ENCODE peak calls at places on chromosomes 3 and 15, in nine cellular contexts. X is GM23248, R is fibroblast of lung, G is DND-41, I is hepatocyte, H is PC-3, D is astrocyte, O is neural progenitor cell, J is K562. V is an unnamed sample.

GRCh38 chr3:15261274-15261673 is 55.2 kb downstream of the CAPN7 start:
- DNase-seq in X (no peak), R (no peak), G (no peak), I (no peak), H (peak; percentile 41), D (no peak), O (no peak), J (no peak), V (no peak)

GRCh38 chr3:88005066-88005465 is 53.7 kb downstream of the CGGBP1 start:
- DNase-seq in X (peak; percentile 65), R (peak; percentile 29), G (no peak), I (no peak), H (peak; percentile 66), D (peak; percentile 33), O (peak; percentile 28), J (peak; percentile 15), V (no peak)

GRCh38 chr3:148938931-148939330 is 52.4 kb upstream of the GYG1 start:
- DNase-seq in X (no peak), R (no peak), G (no peak), I (no peak), H (no peak), D (no peak), O (no peak), J (no peak), V (no peak)

GRCh38 chr3:23723930-23724329 is 81.8 kb upstream of the UBE2E1 start:
- DNase-seq in X (no peak), R (no peak), G (no peak), I (no peak), H (no peak), D (no peak), O (no peak), J (no peak), V (no peak)

GRCh38 chr3:126300761-126301481 is 56.3 kb downstream of the KLF15 start:
- DNase-seq in X (no peak), R (peak; percentile 9), G (no peak), I (no peak), H (no peak), D (peak; percentile 8), O (no peak), J (no peak), V (no peak)

GRCh38 chr3:58874795-58875194 is 175.0 kb downstream of the CFAP20DC start:
- DNase-seq in X (peak; percentile 70), R (peak; percentile 62), G (no peak), I (no peak), H (peak; percentile 88), D (peak; percentile 53), O (no peak), J (no peak), V (no peak)

GRCh38 chr3:188316021-188316722 is 162.2 kb downstream of the LPP start:
- DNase-seq in X (peak; percentile 59), R (no peak), G (no peak), I (no peak), H (no peak), D (no peak), O (no peak), J (no peak), V (no peak)

GRCh38 chr3:52671676-52672075 is 14.0 kb downstream of the PBRM1 start:
- DNase-seq in X (peak; percentile 39), R (peak; percentile 20), G (no peak), I (no peak), H (no peak), D (no peak), O (no peak), J (no peak), V (no peak)

GRCh38 chr3:183085634-183086390 is 13.5 kb downstream of the MCCC1 start:
- DNase-seq in X (peak; percentile 26), R (peak; percentile 69), G (peak; percentile 37), I (peak; percentile 19), H (peak; percentile 39), D (peak; percentile 51), O (peak; percentile 78), J (peak; percentile 63), V (no peak)

GRCh38 chr3:46632792-46633191 is 20.5 kb downstream of the FAM240A start:
- DNase-seq in X (peak; percentile 55), R (no peak), G (no peak), I (peak; percentile 56), H (no peak), D (no peak), O (no peak), J (no peak), V (no peak)

GRCh38 chr3:46627078-46627477 is 14.8 kb downstream of the FAM240A start:
- DNase-seq in X (no peak), R (no peak), G (no peak), I (no peak), H (no peak), D (no peak), O (no peak), J (no peak), V (no peak)

GRCh38 chr3:46629571-46630517 is 17.5 kb downstream of the FAM240A start:
- DNase-seq in X (peak; percentile 94), R (peak; percentile 73), G (peak; percentile 81), I (peak; percentile 94), H (peak; percentile 79), D (peak; percentile 61), O (peak; percentile 91), J (peak; percentile 85), V (peak; percentile 57)

GRCh38 chr3:46626039-46626438 is 13.7 kb downstream of the FAM240A start:
- DNase-seq in X (no peak), R (no peak), G (no peak), I (peak; percentile 35), H (no peak), D (no peak), O (no peak), J (no peak), V (no peak)

GRCh38 chr3:46628980-46629379 is 16.7 kb downstream of the FAM240A start:
- DNase-seq in X (peak; percentile 61), R (no peak), G (no peak), I (peak; percentile 27), H (no peak), D (no peak), O (peak; percentile 53), J (no peak), V (no peak)
- H3K4me2 ChIP-seq in X (peak overlapping the region; percentile 70), R (no peak overlapping the region), G (no peak overlapping the region), I (peak overlapping the region; percentile 64), H (no peak overlapping the region), D (no peak overlapping the region), O (peak overlapping the region; percentile 54), J (no peak overlapping the region), V (no peak overlapping the region)

GRCh38 chr15:37107754-37108724 is 7.7 kb upstream of the MEIS2 start:
- DNase-seq in X (no peak), R (no peak), G (no peak), I (no peak), H (no peak), D (no peak), O (no peak), J (no peak), V (no peak)

GRCh38 chr15:37108725-37109124 is 8.4 kb upstream of the MEIS2 start:
- DNase-seq in X (no peak), R (no peak), G (no peak), I (no peak), H (no peak), D (no peak), O (no peak), J (no peak), V (no peak)

GRCh38 chr15:37111427-37111717 is 11.0 kb upstream of the MEIS2 start:
- DNase-seq in X (no peak), R (no peak), G (no peak), I (no peak), H (no peak), D (no peak), O (no peak), J (no peak), V (no peak)

GRCh38 chr15:37109151-37109912 is 9.0 kb upstream of the MEIS2 start:
- DNase-seq in X (no peak), R (no peak), G (no peak), I (no peak), H (no peak), D (no peak), O (peak; percentile 72), J (no peak), V (no peak)

DNA sequence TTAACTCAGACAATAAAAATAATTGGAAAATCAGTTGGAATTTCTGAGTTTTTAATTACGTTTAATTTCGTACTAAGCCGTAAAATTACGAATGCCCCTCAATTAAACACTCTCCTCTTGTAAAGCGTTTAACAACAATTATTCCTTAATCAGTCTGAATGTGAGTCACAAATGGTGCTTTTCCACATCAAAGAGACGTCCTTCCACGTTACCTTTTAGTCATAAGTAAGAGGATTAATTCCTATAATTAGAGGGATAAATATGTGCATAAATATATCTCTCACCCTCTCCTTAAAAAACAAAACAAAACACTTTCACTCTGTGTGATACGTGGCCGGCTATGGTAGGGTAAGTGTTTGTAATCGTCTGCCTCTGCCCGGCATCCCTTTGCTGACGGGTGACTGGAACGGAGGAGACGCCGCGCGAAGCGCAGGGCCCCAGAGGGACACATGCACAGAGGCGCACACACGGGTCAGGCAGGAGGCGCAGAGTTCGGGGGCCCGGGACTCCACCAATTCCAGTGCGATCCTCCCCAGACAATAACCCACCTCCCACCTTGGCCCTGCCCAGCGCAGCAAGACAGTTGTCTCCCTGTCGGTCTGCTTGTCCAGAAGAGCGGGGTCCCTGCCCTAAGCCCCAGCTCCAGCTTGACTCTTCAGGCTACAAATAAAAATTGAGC is 9.7 kb upstream of the MEIS2 start:
- DNase-seq in X (peak; percentile 61), R (peak; percentile 68), G (no peak), I (no peak), H (no peak), D (no peak), O (peak; percentile 75), J (no peak), V (no peak)
- TF ChIP-seq EZH2 in X (no peak), R (peak; percentile 18), G (no peak), I (no peak), H (no peak), D (peak; percentile 81), O (peak; percentile 70), J (no peak), V (no peak)

GRCh38 chr3:112086857-112087524 is 802 bp downstream of the C3orf52 start:
- DNase-seq in X (peak; percentile 75), R (peak; percentile 65), G (no peak), I (peak; percentile 16), H (peak; percentile 82), D (peak; percentile 57), O (no peak), J (no peak), V (peak; percentile 54)

GRCh38 chr3:112086018-112086854 is at the start of gene C3orf52:
- DNase-seq in X (peak; percentile 92), R (peak; percentile 83), G (no peak), I (peak; percentile 94), H (peak; percentile 91), D (peak; percentile 70), O (peak; percentile 93), J (peak; percentile 88), V (peak; percentile 94)

GRCh38 chr3:112084980-112085697 is 1.1 kb upstream of the C3orf52 start:
- DNase-seq in X (no peak), R (no peak), G (no peak), I (peak; percentile 85), H (peak; percentile 49), D (no peak), O (no peak), J (no peak), V (peak; percentile 73)

GRCh38 chr3:112087746-112088145 is 1.6 kb downstream of the C3orf52 start:
- DNase-seq in X (no peak), R (no peak), G (no peak), I (no peak), H (no peak), D (no peak), O (no peak), J (no peak), V (no peak)

GRCh38 chr3:112083239-112083638 is 3.0 kb upstream of the C3orf52 start:
- DNase-seq in X (no peak), R (no peak), G (no peak), I (no peak), H (no peak), D (no peak), O (no peak), J (no peak), V (no peak)
- H3K4me2 ChIP-seq in X (no peak overlapping the region), R (no peak overlapping the region), G (no peak overlapping the region), I (no peak overlapping the region), H (no peak overlapping the region), D (no peak overlapping the region), O (no peak overlapping the region), J (no peak overlapping the region), V (no peak overlapping the region)

GRCh38 chr3:123028233-123028828 is 768 bp upstream of the SEMA5B start:
- DNase-seq in X (peak; percentile 84), R (peak; percentile 58), G (peak; percentile 21), I (peak; percentile 75), H (peak; percentile 80), D (peak; percentile 42), O (peak; percentile 81), J (peak; percentile 50), V (peak; percentile 46)
- TF ChIP-seq EZH2 in X (peak; percentile 87), R (peak; percentile 89), G (peak; percentile 64), I (no peak), H (no peak), D (peak; percentile 75), O (no peak), J (no peak), V (peak; percentile 74)

V was measured in PC-9.